ENCODE peak calls at places on chromosomes 4 and X, in ten cellular contexts. G, M, J, T, Y, R, X, W, A and C are unnamed samples.

GRCh38 chrX:119688856-119689455 is 4.0 kb downstream of the SEPTIN6 start:
- DNase-seq in G (no peak), M (no peak), J (peak), T (no peak), Y (no peak), R (no peak), X (no peak), W (no peak), A (no peak), C (no peak)

GRCh38 chr4:5958199-5958735 is 60.0 kb downstream of the C4orf50 start:
- DNase-seq in G (no peak), M (no peak), J (no peak), T (no peak), Y (no peak), R (no peak), X (no peak), W (no peak), A (no peak), C (peak)

GRCh38 chr4:66930216-66930615 is 615.1 kb downstream of the CENPC start:
- DNase-seq in G (no peak), M (no peak), J (no peak), T (no peak), Y (no peak), R (no peak), X (no peak), W (no peak), A (no peak), C (no peak)

GRCh38 chr4:126888968-126889367 is 743.8 kb upstream of the INTU start:
- DNase-seq in G (peak), M (no peak), J (no peak), T (peak), Y (peak), R (peak), X (no peak), W (no peak), A (no peak), C (no peak)

GRCh38 chr4:179989975-179990374 is 2253.2 kb upstream of the TENM3 start:
- DNase-seq in G (no peak), M (no peak), J (no peak), T (no peak), Y (peak), R (no peak), X (no peak), W (no peak), A (no peak), C (no peak)

GRCh38 chr4:4541040-4541631 is 712 bp downstream of the STX18 start:
- DNase-seq in G (peak), M (peak), J (peak), T (peak), Y (peak), R (peak), X (no peak), W (no peak), A (no peak), C (no peak)

GRCh38 chrX:23908219-23909003 is 605 bp downstream of the CXorf58 start:
- DNase-seq in G (no peak), M (no peak), J (peak), T (no peak), Y (no peak), R (no peak), X (no peak), W (no peak), A (no peak), C (peak)

GRCh38 chr4:98516042-98516440 is 142.4 kb downstream of the TSPAN5 start:
- DNase-seq in G (peak), M (no peak), J (no peak), T (peak), Y (peak), R (peak), X (no peak), W (no peak), A (peak), C (no peak)

GRCh38 chr4:8461616-8462015 is 21.0 kb downstream of the TRMT44 start:
- DNase-seq in G (no peak), M (no peak), J (no peak), T (no peak), Y (no peak), R (no peak), X (no peak), W (no peak), A (no peak), C (no peak)

GRCh38 chrX:135327299-135327698 is 18.0 kb downstream of the ETDC start:
- DNase-seq in G (peak), M (no peak), J (no peak), T (peak), Y (peak), R (peak), X (no peak), W (no peak), A (no peak), C (no peak)

GRCh38 chrX:38879631-38880220 is 78.5 kb downstream of the MID1IP1 start:
- DNase-seq in G (no peak), M (peak), J (peak), T (peak), Y (no peak), R (no peak), X (peak), W (no peak), A (no peak), C (no peak)

GRCh38 chrX:45889471-45889870 is 655.8 kb downstream of the ZNF674 start:
- DNase-seq in G (peak), M (no peak), J (no peak), T (peak), Y (peak), R (peak), X (no peak), W (no peak), A (no peak), C (no peak)

GRCh38 chr4:83316459-83317170 is 18.0 kb downstream of the HPSE start:
- DNase-seq in G (no peak), M (no peak), J (no peak), T (peak), Y (no peak), R (no peak), X (peak), W (no peak), A (no peak), C (no peak)

DNA sequence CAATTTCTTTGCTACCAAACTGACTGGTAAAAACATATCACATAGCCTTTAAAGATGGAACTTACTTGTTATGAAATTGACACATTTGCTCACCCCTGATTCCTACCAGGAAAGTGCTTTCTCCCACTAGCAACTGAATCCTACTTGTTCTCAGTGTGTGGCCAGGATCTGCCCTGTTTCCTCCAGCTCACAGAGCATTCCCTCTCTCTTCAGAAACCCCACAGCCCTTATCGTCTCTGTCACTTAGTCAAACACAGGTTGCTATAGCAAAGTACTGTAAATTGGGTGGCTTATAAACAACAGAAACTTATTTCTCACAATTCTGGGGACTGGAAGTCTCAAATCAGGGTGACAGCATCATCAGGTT is 265.2 kb upstream of the BOD1L1 start:
- DNase-seq in G (peak), M (no peak), J (no peak), T (no peak), Y (peak), R (peak), X (no peak), W (no peak), A (no peak), C (no peak)
- H3K9ac ChIP-seq in G (peak), M (no peak), J (no peak), T (peak), Y (peak), R (peak), X (peak), W (no peak), A (no peak), C (no peak)

GRCh38 chrX:16743604-16744325 is 24.4 kb downstream of the SYAP1 start:
- DNase-seq in G (peak), M (no peak), J (no peak), T (peak), Y (peak), R (peak), X (no peak), W (no peak), A (no peak), C (no peak)
- TF ChIP-seq CTCF in G (peak), M (no peak), J (no peak), T (peak), Y (peak), R (peak), X (peak), W (no peak), A (peak), C (peak)

DNA sequence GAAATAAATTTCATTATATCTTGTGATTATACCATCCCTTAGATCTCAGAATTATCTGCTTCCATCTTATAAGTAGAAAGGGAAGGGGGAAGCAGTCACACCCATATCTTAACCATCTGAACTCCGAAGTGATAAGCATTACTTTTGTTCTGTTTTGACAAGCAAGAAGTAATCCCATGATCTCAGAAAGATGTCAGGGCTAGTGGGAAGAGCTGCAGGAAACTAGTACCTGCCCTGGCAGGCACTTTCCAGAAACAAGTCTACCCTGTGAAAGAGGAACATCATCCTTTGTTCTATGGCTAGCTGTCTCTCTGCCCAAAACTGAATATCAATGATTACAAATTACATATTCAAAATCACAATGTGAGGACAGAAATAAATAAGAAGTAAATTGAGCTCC is 244.4 kb downstream of the SPOCK3 start:
- DNase-seq in G (no peak), M (no peak), J (no peak), T (no peak), Y (no peak), R (no peak), X (no peak), W (no peak), A (no peak), C (no peak)
- H3K9ac ChIP-seq in G (no peak), M (no peak), J (no peak), T (no peak), Y (no peak), R (no peak), X (no peak), W (no peak), A (no peak), C (no peak)

DNA sequence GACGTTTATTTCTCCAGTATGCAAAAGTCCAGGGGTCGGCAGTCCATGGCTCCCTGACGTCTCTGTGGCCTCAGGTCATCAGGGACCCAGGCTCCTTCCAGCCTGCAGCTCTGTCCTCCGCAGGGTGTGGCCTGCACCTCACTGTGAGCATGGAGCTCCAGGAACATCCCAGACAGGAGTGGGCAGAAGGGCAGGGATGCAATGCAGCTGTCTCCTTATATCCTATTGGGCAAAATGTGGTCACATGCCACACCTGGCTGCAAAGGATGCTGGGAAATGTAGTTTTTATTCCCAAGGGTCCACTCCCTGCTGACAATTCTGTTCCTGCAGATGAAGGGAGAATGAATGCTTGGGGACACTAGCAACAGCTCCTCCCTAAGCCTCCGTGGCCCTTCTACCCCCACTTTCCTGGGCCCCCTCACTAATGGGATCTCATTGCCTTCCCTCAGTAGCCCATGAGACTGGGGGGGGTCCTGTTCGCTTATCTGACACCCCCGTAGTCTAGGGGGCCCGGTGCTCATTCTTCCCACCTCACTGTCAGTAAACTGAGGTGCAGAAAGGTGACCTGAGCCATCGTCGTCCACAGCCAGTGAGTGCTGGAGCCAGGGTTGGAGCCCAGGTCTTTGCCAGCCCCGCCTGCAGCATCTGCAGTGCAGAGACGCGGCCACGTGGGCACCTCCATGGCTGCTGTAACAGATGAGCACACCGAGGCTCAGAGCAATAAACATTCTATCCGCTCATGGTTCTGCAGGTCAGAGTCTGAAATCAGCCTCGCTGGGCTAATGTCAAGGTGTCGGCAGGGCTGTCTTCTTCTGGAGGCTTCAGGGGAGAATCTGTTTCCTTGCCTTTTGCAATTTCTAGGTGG is 5.9 kb upstream of the GRPEL1 start:
- DNase-seq in G (peak), M (peak), J (peak), T (peak), Y (peak), R (peak), X (no peak), W (peak), A (peak), C (peak)
- TF ChIP-seq CTCF in G (no peak), M (no peak), J (no peak), T (no peak), Y (no peak), R (no peak), X (no peak), W (no peak), A (no peak), C (no peak)

GRCh38 chrX:29659911-29660310 is 555.5 kb upstream of the MAGEB2 start:
- DNase-seq in G (no peak), M (no peak), J (no peak), T (no peak), Y (no peak), R (no peak), X (no peak), W (no peak), A (no peak), C (no peak)
- H3K9ac ChIP-seq in G (no peak), M (no peak), J (no peak), T (no peak), Y (no peak), R (no peak), X (no peak), W (no peak), A (no peak), C (no peak)